ENCODE peak calls at places on chromosomes 13 and 19, in five cellular contexts. T, I, U, K and D are unnamed samples. For H3K36me3, the result is how much of the 10 kb centered on the place peaks cover.

GRCh38 chr19:31286491-31286890 is 62.7 kb downstream of the TSHZ3 start:
- DNase-seq in T (no peak), I (no peak), U (no peak), K (no peak), D (no peak)

GRCh38 chr13:114096811-114097503 is 35.5 kb downstream of the RASA3 start:
- DNase-seq in T (no peak), I (no peak), U (peak), K (no peak), D (no peak)

GRCh38 chr13:99984134-99984462 is 2.5 kb downstream of the ZIC2 start:
- DNase-seq in T (peak), I (no peak), U (no peak), K (no peak), D (no peak)

GRCh38 chr13:82330499-82330898 is 1551.8 kb downstream of the SLITRK1 start:
- DNase-seq in T (peak), I (no peak), U (no peak), K (no peak), D (no peak)

GRCh38 chr19:36488816-36489138 is 584 bp downstream of the ZNF566 start:
- DNase-seq in T (peak), I (peak), U (no peak), K (no peak), D (no peak)

GRCh38 chr19:4636151-4636717 is 3.1 kb upstream of the TNFAIP8L1 start:
- DNase-seq in T (peak), I (no peak), U (peak), K (no peak), D (peak)

GRCh38 chr13:89136678-89137077 is 1465.5 kb downstream of the SLITRK5 start:
- DNase-seq in T (no peak), I (no peak), U (no peak), K (no peak), D (no peak)

GRCh38 chr13:26784704-26785639 is 24.4 kb upstream of the GPR12 start:
- DNase-seq in T (no peak), I (no peak), U (peak), K (no peak), D (no peak)

GRCh38 chr19:840519-841206 is at the start of gene PRTN3:
- DNase-seq in T (no peak), I (no peak), U (no peak), K (no peak), D (no peak)

GRCh38 chr13:90105881-90106496 is 1241.5 kb upstream of the MIR17HG start:
- DNase-seq in T (peak), I (no peak), U (no peak), K (peak), D (no peak)

GRCh38 chr13:101325423-101325822 is 90.9 kb downstream of the NALCN start:
- DNase-seq in T (no peak), I (no peak), U (no peak), K (no peak), D (no peak)

GRCh38 chr13:59144700-59145099 is 1019.0 kb downstream of the DIAPH3 start:
- DNase-seq in T (no peak), I (no peak), U (no peak), K (peak), D (no peak)

GRCh38 chr19:22144394-22144793 is 52.4 kb downstream of the ZNF676 start:
- DNase-seq in T (peak), I (peak), U (no peak), K (peak), D (no peak)

GRCh38 chr13:111179908-111180756 is 65.0 kb downstream of the ARHGEF7 start:
- DNase-seq in T (no peak), I (no peak), U (no peak), K (no peak), D (no peak)

GRCh38 chr19:29467824-29468401 is 57.9 kb upstream of the VSTM2B start:
- DNase-seq in T (peak), I (peak), U (peak), K (no peak), D (peak)

GRCh38 chr19:51821921-51822716 is 27.2 kb downstream of the FPR3 start:
- DNase-seq in T (no peak), I (no peak), U (no peak), K (no peak), D (no peak)

GRCh38 chr13:110530839-110531499 is 30.6 kb downstream of the RAB20 start:
- DNase-seq in T (no peak), I (no peak), U (no peak), K (no peak), D (no peak)

GRCh38 chr19:42291437-42291815 is 10.5 kb upstream of the PRR19 start:
- DNase-seq in T (no peak), I (no peak), U (peak), K (no peak), D (no peak)

GRCh38 chr19:41860419-41861097 is 503 bp downstream of the RPS19 start:
- DNase-seq in T (no peak), I (no peak), U (peak), K (no peak), D (no peak)

GRCh38 chr13:47121092-47121763 is 224.4 kb upstream of the HTR2A start:
- DNase-seq in T (no peak), I (no peak), U (no peak), K (no peak), D (no peak)

GRCh38 chr19:33723512-33723911 is 73.2 kb upstream of the KCTD15 start:
- DNase-seq in T (no peak), I (no peak), U (no peak), K (no peak), D (no peak)

GRCh38 chr19:990119-990571 is 6.0 kb downstream of the WDR18 start:
- DNase-seq in T (no peak), I (no peak), U (peak), K (no peak), D (peak)

GRCh38 chr13:105952233-105952767 is 583.2 kb downstream of the EFNB2 start:
- DNase-seq in T (no peak), I (no peak), U (no peak), K (no peak), D (no peak)

GRCh38 chr13:20142019-20142926 is 18.6 kb downstream of the GJA3 start:
- DNase-seq in T (no peak), I (no peak), U (peak), K (no peak), D (no peak)

GRCh38 chr19:3034194-3034844 is 5.2 kb upstream of the TLE2 start:
- DNase-seq in T (no peak), I (no peak), U (no peak), K (peak), D (no peak)

GRCh38 chr13:66700336-66700735 is 529.8 kb downstream of the PCDH9 start:
- DNase-seq in T (no peak), I (no peak), U (no peak), K (peak), D (no peak)

GRCh38 chr19:11964496-11964857 is 363 bp upstream of the ZNF763 start:
- DNase-seq in T (no peak), I (no peak), U (no peak), K (no peak), D (no peak)

GRCh38 chr19:4929186-4929585 is 19.9 kb downstream of the UHRF1 start:
- DNase-seq in T (no peak), I (no peak), U (no peak), K (peak), D (no peak)

GRCh38 chr13:95002968-95003813 is 290.8 kb upstream of the SOX21 start:
- DNase-seq in T (no peak), I (no peak), U (peak), K (no peak), D (no peak)

GRCh38 chr19:44796701-44797115 is 12.2 kb upstream of the BCAM start:
- DNase-seq in T (no peak), I (no peak), U (peak), K (peak), D (peak)

GRCh38 chr19:38905620-38906019 is 5.9 kb downstream of the NFKBIB start:
- DNase-seq in T (no peak), I (no peak), U (no peak), K (no peak), D (no peak)

GRCh38 chr19:14514215-14514871 is 3.9 kb downstream of the DNAJB1 start:
- DNase-seq in T (no peak), I (no peak), U (no peak), K (no peak), D (no peak)

GRCh38 chr19:2532252-2533071 is 56.5 kb downstream of the GADD45B start:
- DNase-seq in T (no peak), I (peak), U (no peak), K (peak), D (no peak)

GRCh38 chr19:17511724-17512573 is 500 bp downstream of the PGLS start:
- DNase-seq in T (peak), I (peak), U (peak), K (peak), D (peak)

GRCh38 chr19:1651061-1651547 is 1.3 kb downstream of the TCF3 start:
- DNase-seq in T (peak), I (no peak), U (peak), K (no peak), D (no peak)

GRCh38 chr19:10091892-10092641 is 6.0 kb downstream of the SHFL start:
- DNase-seq in T (no peak), I (no peak), U (no peak), K (no peak), D (no peak)

GRCh38 chr13:99975626-99976025 is 4.1 kb upstream of the ZIC5 start:
- DNase-seq in T (no peak), I (no peak), U (peak), K (no peak), D (no peak)

GRCh38 chr19:7068599-7068998 is 904 bp upstream of the ZNF557 start:
- DNase-seq in T (no peak), I (no peak), U (no peak), K (no peak), D (no peak)
- H3K4me3 ChIP-seq in T (peak), I (peak), U (peak), K (no peak), D (peak)

GRCh38 chr13:102679449-102680132 is 15.3 kb downstream of the METTL21C start:
- DNase-seq in T (no peak), I (no peak), U (no peak), K (no peak), D (no peak)

GRCh38 chr13:102677122-102677521 is 17.7 kb downstream of the METTL21C start:
- DNase-seq in T (no peak), I (no peak), U (no peak), K (no peak), D (no peak)

GRCh38 chr13:102670130-102670529 is 24.7 kb downstream of the METTL21C start:
- DNase-seq in T (no peak), I (no peak), U (no peak), K (no peak), D (no peak)

GRCh38 chr13:102678339-102679122 is 16.3 kb downstream of the METTL21C start:
- DNase-seq in T (no peak), I (no peak), U (no peak), K (no peak), D (no peak)

GRCh38 chr13:102675115-102675514 is 19.7 kb downstream of the METTL21C start:
- DNase-seq in T (no peak), I (no peak), U (no peak), K (no peak), D (no peak)
- H3K36me3 ChIP-seq in T (under half), I (under half), U (half or more), K (under half), D (half or more)

DNA sequence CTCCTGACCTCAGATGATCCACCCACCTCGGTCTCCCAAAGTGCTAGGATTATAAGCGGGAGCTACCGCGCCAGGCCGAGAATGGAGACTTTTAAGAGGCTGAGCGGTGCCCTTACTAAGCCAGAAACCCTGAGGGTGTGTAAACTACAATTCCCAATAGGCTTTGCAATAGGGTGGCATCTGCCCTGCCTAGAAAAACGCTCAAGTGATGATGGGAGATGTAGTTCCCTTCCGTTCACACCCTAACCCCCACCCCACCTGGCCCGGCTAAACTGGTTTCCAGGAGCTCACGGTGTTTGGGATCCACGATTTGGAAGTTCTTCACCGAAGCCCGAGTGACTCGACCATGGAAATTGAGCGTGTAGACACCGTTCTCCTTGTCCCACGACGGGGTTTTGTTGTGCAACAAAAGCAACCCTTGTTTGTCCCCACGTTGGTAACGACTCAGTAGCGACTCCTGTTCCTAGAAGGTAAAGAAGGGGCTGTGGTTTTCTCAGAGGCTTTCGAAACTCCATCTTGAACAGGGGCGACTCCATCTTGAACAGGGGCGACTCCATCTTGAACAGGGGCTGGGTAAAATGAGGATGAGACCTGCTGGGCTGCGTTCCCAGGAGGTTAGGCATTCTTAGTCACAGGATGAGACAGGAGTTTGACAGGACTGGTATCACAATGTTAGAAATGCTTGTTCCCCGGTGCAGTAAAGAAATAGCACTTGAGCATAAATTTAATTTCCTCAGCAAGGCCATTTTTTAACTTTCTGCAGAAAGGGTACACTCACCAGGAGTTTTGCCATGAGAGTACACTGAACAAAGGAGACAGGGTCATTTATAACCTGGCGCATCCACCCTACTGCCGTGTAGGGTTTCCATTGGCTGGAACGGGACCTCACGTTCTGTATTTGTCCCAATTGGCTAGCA is 9.8 kb downstream of the PPP1R15A start:
- DNase-seq in T (no peak), I (no peak), U (peak), K (no peak), D (no peak)
- H3K4me3 ChIP-seq in T (no peak), I (no peak), U (no peak), K (no peak), D (no peak)

DNA sequence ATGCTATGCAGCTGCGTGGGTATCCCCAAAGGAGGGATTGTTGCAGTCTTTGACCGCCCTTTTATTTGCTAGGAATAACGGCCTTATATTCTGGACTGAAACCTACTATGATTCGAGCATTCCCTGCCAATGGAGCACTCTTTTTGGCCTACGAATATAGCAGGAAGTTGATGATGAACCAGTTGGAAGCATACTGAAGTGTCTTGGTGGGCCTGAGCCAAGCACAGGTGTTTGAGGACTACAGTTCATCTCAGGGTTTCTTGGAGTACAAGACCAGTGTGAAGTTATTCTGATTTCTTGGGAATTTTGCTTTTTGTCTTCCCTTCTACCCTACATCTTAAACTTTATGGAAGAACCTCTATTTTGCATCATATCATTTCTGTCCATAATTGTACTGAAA is 20.1 kb downstream of the SLC25A15 start:
- DNase-seq in T (no peak), I (no peak), U (no peak), K (no peak), D (no peak)
- H3K36me3 ChIP-seq in T (under half), I (under half), U (under half), K (under half), D (under half)